ENCODE peak calls at places on chromosomes 6 and 20, in nine cellular contexts. I is CD8-positive, alpha-beta T cell; E is stomach; R is AG04450; H is right cardiac atrium; O is lower lobe of right lung; P is hepatocyte; Z is left lung; G is upper lobe of right lung. N is an unnamed sample.
A peak's percentile ranks its signal among the peaks of the same experiment; 100 is the strongest.

GRCh38 chr6:54702772-54703171 is 143.8 kb upstream of the FAM83B start:
- DNase-seq in Z (no peak), R (no peak), G (no peak), I (no peak), O (no peak), E (no peak), P (no peak), H (no peak), N (no peak)

GRCh38 chr6:14567031-14567430 is 449.5 kb downstream of the CD83 start:
- DNase-seq in E (no peak), I (no peak), O (no peak), Z (no peak), R (no peak), H (no peak), G (no peak), P (no peak), N (no peak)

GRCh38 chr20:45366192-45366591 is 3.2 kb downstream of the SYS1 start:
- DNase-seq in H (no peak), P (no peak), O (no peak), E (no peak), I (no peak), Z (no peak), G (no peak), R (no peak), N (no peak)

GRCh38 chr6:113352831-113353230 is 504.3 kb upstream of the MARCKS start:
- DNase-seq in H (no peak), O (no peak), P (peak; percentile 53), R (no peak), G (no peak), Z (no peak), E (no peak), I (no peak), N (no peak)

GRCh38 chr6:12679291-12679690 is 37.3 kb upstream of the PHACTR1 start:
- DNase-seq in H (no peak), I (no peak), E (no peak), Z (no peak), P (peak; percentile 6), O (no peak), G (no peak), R (no peak), N (no peak)

GRCh38 chr6:85129881-85130280 is 320.0 kb upstream of the NT5E start:
- DNase-seq in P (no peak), I (no peak), E (no peak), O (no peak), R (no peak), H (no peak), G (no peak), Z (no peak), N (no peak)

GRCh38 chr20:33024263-33024601 is 7.2 kb upstream of the BPIFB6 start:
- DNase-seq in R (no peak), P (no peak), O (no peak), H (no peak), E (no peak), G (no peak), Z (no peak), I (no peak), N (no peak)

GRCh38 chr20:59017493-59018231 is 1.6 kb upstream of the TUBB1 start:
- DNase-seq in P (no peak), Z (no peak), E (no peak), I (no peak), O (no peak), G (peak; percentile 46), H (no peak), R (no peak), N (no peak)

GRCh38 chr20:53276143-53276542 is 304.0 kb downstream of the TSHZ2 start:
- DNase-seq in G (no peak), Z (no peak), O (no peak), I (no peak), P (no peak), R (no peak), H (peak; percentile 63), E (no peak), N (no peak)

GRCh38 chr6:150299873-150300485 is 68.8 kb upstream of the IYD start:
- DNase-seq in I (no peak), O (no peak), H (no peak), Z (no peak), G (no peak), R (no peak), E (no peak), P (no peak), N (no peak)

GRCh38 chr6:111925296-111925695 is 52.0 kb upstream of the FYN start:
- DNase-seq in Z (no peak), O (no peak), I (no peak), H (no peak), P (no peak), E (no peak), G (no peak), R (no peak), N (no peak)

GRCh38 chr6:163460307-163460782 is 45.8 kb downstream of the QKI start:
- DNase-seq in R (no peak), Z (no peak), P (no peak), H (no peak), I (no peak), O (no peak), G (no peak), E (no peak), N (no peak)

GRCh38 chr6:152859225-152859624 is 108.6 kb downstream of the VIP start:
- DNase-seq in R (no peak), Z (no peak), H (no peak), G (no peak), P (no peak), E (no peak), O (no peak), I (no peak), N (no peak)

GRCh38 chr6:167779993-167780655 is 46.6 kb upstream of the AFDN start:
- DNase-seq in G (no peak), I (no peak), R (no peak), Z (no peak), E (no peak), H (no peak), P (no peak), O (no peak), N (no peak)

GRCh38 chr6:153816306-153816845 is 222.7 kb upstream of the OPRM1 start:
- DNase-seq in H (no peak), Z (no peak), E (peak; percentile 33), R (no peak), I (no peak), P (peak; percentile 19), O (no peak), G (no peak), N (no peak)

GRCh38 chr6:51218181-51218580 is 399.5 kb downstream of the TFAP2B start:
- DNase-seq in P (no peak), G (no peak), Z (no peak), O (no peak), R (no peak), H (no peak), I (no peak), E (no peak), N (no peak)

GRCh38 chr6:108510461-108511319 is 50.0 kb upstream of the FOXO3 start:
- DNase-seq in I (no peak), Z (no peak), E (no peak), G (no peak), P (no peak), O (no peak), R (no peak), H (no peak), N (no peak)
- H3K27me3 ChIP-seq in I (no peaks in the 10 kb centered on the region), Z (no peaks in the 10 kb centered on the region), E (no peaks in the 10 kb centered on the region), G (no peaks in the 10 kb centered on the region), P (no peaks in the 10 kb centered on the region), O (no peaks in the 10 kb centered on the region), R (no peaks in the 10 kb centered on the region), H (no peaks in the 10 kb centered on the region), N (no peaks in the 10 kb centered on the region)

GRCh38 chr6:52328303-52328662 is 33.7 kb upstream of the PAQR8 start:
- DNase-seq in H (no peak), G (no peak), I (no peak), P (peak; percentile 32), R (no peak), E (peak; percentile 53), O (no peak), Z (peak; percentile 60), N (no peak)
- H3K27ac ChIP-seq in H (no peak overlapping the region), G (peak overlapping the region; percentile 58), I (no peak overlapping the region), P (peak overlapping the region; percentile 97), R (no peak overlapping the region), E (peak overlapping the region; percentile 78), O (peak overlapping the region; percentile 58), Z (no peak overlapping the region), N (no peak overlapping the region)

DNA sequence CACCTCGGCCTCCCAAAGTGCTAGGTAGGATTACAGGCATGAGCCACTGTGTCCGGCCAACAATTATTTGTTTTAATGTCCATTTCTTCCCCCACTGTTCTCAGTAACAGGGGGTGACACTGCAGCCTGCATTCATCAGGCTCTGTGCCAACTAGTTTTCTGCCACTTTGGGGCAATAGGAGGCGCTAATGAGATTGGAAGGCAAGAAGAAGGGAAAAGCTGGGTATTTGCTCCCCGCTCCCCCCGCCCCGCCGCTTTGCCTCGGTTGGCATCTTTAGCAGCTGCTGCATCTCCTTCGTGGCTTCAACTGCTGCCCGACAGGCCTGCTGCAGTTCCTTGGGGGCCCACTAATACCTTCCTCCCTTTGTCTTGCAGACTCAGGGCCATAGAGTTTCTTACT is 35.0 kb upstream of the MDGA1 start:
- DNase-seq in P (no peak), O (no peak), I (no peak), E (no peak), R (no peak), H (no peak), G (no peak), Z (no peak), N (no peak)
- H3K9me3 ChIP-seq in P (no peaks in the 10 kb centered on the region), O (no peaks in the 10 kb centered on the region), I (no peaks in the 10 kb centered on the region), E (no peaks in the 10 kb centered on the region), R (no peaks in the 10 kb centered on the region), H (no peaks in the 10 kb centered on the region), G (no peaks in the 10 kb centered on the region), Z (no peaks in the 10 kb centered on the region), N (no peaks in the 10 kb centered on the region)

GRCh38 chr20:62472343-62473199 is 3.2 kb downstream of the GATA5 start:
- DNase-seq in H (no peak), Z (no peak), R (no peak), E (peak; percentile 53), I (no peak), G (no peak), O (no peak), P (no peak), N (no peak)
- H3K27me3 ChIP-seq in H (no peaks in the 10 kb centered on the region), Z (peaks cover 43% of the 10 kb centered on the region), R (peaks cover 72% of the 10 kb centered on the region), E (peaks cover 33% of the 10 kb centered on the region), I (no peaks in the 10 kb centered on the region), G (peaks cover 51% of the 10 kb centered on the region), O (peaks cover 76% of the 10 kb centered on the region), P (peaks cover 2% of the 10 kb centered on the region), N (peaks cover 3% of the 10 kb centered on the region)

GRCh38 chr6:118581489-118581959 is 33.4 kb downstream of the PLN start:
- DNase-seq in G (no peak), O (no peak), Z (no peak), I (no peak), P (peak; percentile 43), R (no peak), E (peak; percentile 42), H (no peak), N (no peak)
- H3K27ac ChIP-seq in G (no peak overlapping the region), O (no peak overlapping the region), Z (peak overlapping the region; percentile 42), I (no peak overlapping the region), P (peak overlapping the region; percentile 46), R (no peak overlapping the region), E (peak overlapping the region; percentile 35), H (no peak overlapping the region), N (no peak overlapping the region)